ENCODE peak calls at places on chromosomes 1 and 21, in five cellular contexts. One of them, this sample, is unnamed.

GRCh38 chr1:230752407-230752806 is 5.2 kb downstream of the CAPN9 start:
- DNase-seq in H9: peak
- DNase-seq in trophoblast cell: no peak
- DNase-seq in neuronal stem cell: no peak
- DNase-seq in IMR-90: no peak
- DNase-seq in this sample: no peak

GRCh38 chr1:20158358-20159070 is 19.4 kb downstream of the PLA2G2F start:
- DNase-seq in H9: no peak
- DNase-seq in neuronal stem cell: no peak
- DNase-seq in trophoblast cell: no peak
- DNase-seq in IMR-90: no peak
- DNase-seq in this sample: no peak

GRCh38 chr1:91831132-91831930 is 54.6 kb downstream of the TGFBR3 start:
- DNase-seq in neuronal stem cell: no peak
- DNase-seq in H9: no peak
- DNase-seq in IMR-90: peak
- DNase-seq in trophoblast cell: no peak
- DNase-seq in this sample: peak

GRCh38 chr1:119655160-119655559 is 7.1 kb upstream of the ZNF697 start:
- DNase-seq in trophoblast cell: no peak
- DNase-seq in IMR-90: peak
- DNase-seq in H9: no peak
- DNase-seq in neuronal stem cell: no peak
- DNase-seq in this sample: peak

GRCh38 chr1:152047607-152047953 is 10.8 kb upstream of the S100A11 start:
- DNase-seq in IMR-90: peak
- DNase-seq in H9: no peak
- DNase-seq in neuronal stem cell: no peak
- DNase-seq in trophoblast cell: peak
- DNase-seq in this sample: no peak

GRCh38 chr1:26161408-26162219 is 2.7 kb downstream of the FAM110D start:
- DNase-seq in neuronal stem cell: no peak
- DNase-seq in IMR-90: peak
- DNase-seq in trophoblast cell: peak
- DNase-seq in H9: no peak
- DNase-seq in this sample: peak

GRCh38 chr1:38297852-38298251 is 251.3 kb upstream of the POU3F1 start:
- DNase-seq in neuronal stem cell: no peak
- DNase-seq in IMR-90: no peak
- DNase-seq in H9: no peak
- DNase-seq in trophoblast cell: no peak
- DNase-seq in this sample: no peak

GRCh38 chr1:67559222-67559700 is 125.7 kb upstream of the GADD45A start:
- DNase-seq in IMR-90: peak
- DNase-seq in neuronal stem cell: no peak
- DNase-seq in trophoblast cell: no peak
- DNase-seq in H9: no peak
- DNase-seq in this sample: peak

GRCh38 chr1:234891427-234891826 is 237.2 kb downstream of the TOMM20 start:
- DNase-seq in trophoblast cell: no peak
- DNase-seq in IMR-90: no peak
- DNase-seq in H9: no peak
- DNase-seq in neuronal stem cell: no peak
- DNase-seq in this sample: no peak

GRCh38 chr1:66302810-66303209 is 231.1 kb upstream of the SGIP1 start:
- DNase-seq in H9: no peak
- DNase-seq in trophoblast cell: no peak
- DNase-seq in IMR-90: peak
- DNase-seq in neuronal stem cell: no peak
- DNase-seq in this sample: no peak

GRCh38 chr1:64986903-64987871 is 20.8 kb upstream of the JAK1 start:
- DNase-seq in H9: no peak
- DNase-seq in trophoblast cell: peak
- DNase-seq in IMR-90: peak
- DNase-seq in neuronal stem cell: no peak
- DNase-seq in this sample: peak

GRCh38 chr1:5969168-5969567 is 23.1 kb downstream of the NPHP4 start:
- DNase-seq in IMR-90: no peak
- DNase-seq in trophoblast cell: no peak
- DNase-seq in H9: no peak
- DNase-seq in neuronal stem cell: no peak
- DNase-seq in this sample: no peak

GRCh38 chr1:3593745-3594144 is 17.6 kb downstream of the MEGF6 start:
- DNase-seq in IMR-90: no peak
- DNase-seq in H9: no peak
- DNase-seq in trophoblast cell: no peak
- DNase-seq in neuronal stem cell: no peak
- DNase-seq in this sample: no peak

GRCh38 chr21:37673801-37674575 is 242.3 kb downstream of the KCNJ6 start:
- DNase-seq in IMR-90: no peak
- DNase-seq in H9: no peak
- DNase-seq in trophoblast cell: peak
- DNase-seq in neuronal stem cell: no peak
- DNase-seq in this sample: no peak

GRCh38 chr1:93081716-93082115 is 2.6 kb downstream of the MTF2 start:
- DNase-seq in neuronal stem cell: no peak
- DNase-seq in H9: no peak
- DNase-seq in IMR-90: peak
- DNase-seq in trophoblast cell: peak
- DNase-seq in this sample: peak

GRCh38 chr1:11245248-11245647 is 17.1 kb downstream of the MTOR start:
- DNase-seq in IMR-90: no peak
- DNase-seq in H9: no peak
- DNase-seq in neuronal stem cell: no peak
- DNase-seq in trophoblast cell: no peak
- DNase-seq in this sample: no peak

GRCh38 chr21:43343095-43343991 is 83.6 kb downstream of the SIK1 start:
- DNase-seq in trophoblast cell: peak
- DNase-seq in neuronal stem cell: no peak
- DNase-seq in H9: no peak
- DNase-seq in IMR-90: no peak
- DNase-seq in this sample: no peak

GRCh38 chr1:9770276-9770675 is 53.5 kb downstream of the CLSTN1 start:
- DNase-seq in IMR-90: no peak
- DNase-seq in neuronal stem cell: no peak
- DNase-seq in H9: no peak
- DNase-seq in trophoblast cell: no peak
- DNase-seq in this sample: no peak

GRCh38 chr1:2277741-2278488 is 49.8 kb downstream of the SKI start:
- DNase-seq in H9: peak
- DNase-seq in trophoblast cell: no peak
- DNase-seq in IMR-90: no peak
- DNase-seq in neuronal stem cell: no peak
- DNase-seq in this sample: peak

GRCh38 chr21:43370888-43371570 is 55.9 kb downstream of the SIK1 start:
- DNase-seq in trophoblast cell: no peak
- DNase-seq in neuronal stem cell: no peak
- DNase-seq in H9: no peak
- DNase-seq in IMR-90: no peak
- DNase-seq in this sample: no peak

GRCh38 chr1:203652718-203653461 is 26.3 kb downstream of the ATP2B4 start:
- DNase-seq in IMR-90: no peak
- DNase-seq in trophoblast cell: no peak
- DNase-seq in H9: no peak
- DNase-seq in neuronal stem cell: no peak
- DNase-seq in this sample: peak

GRCh38 chr1:45789601-45790000 is 13.8 kb upstream of the MAST2 start:
- DNase-seq in neuronal stem cell: no peak
- DNase-seq in IMR-90: no peak
- DNase-seq in H9: no peak
- DNase-seq in trophoblast cell: no peak
- DNase-seq in this sample: no peak

GRCh38 chr1:212309967-212310366 is 24.8 kb downstream of the PPP2R5A start:
- DNase-seq in H9: no peak
- DNase-seq in trophoblast cell: no peak
- DNase-seq in neuronal stem cell: no peak
- DNase-seq in IMR-90: no peak
- DNase-seq in this sample: no peak

GRCh38 chr1:79497193-79497773 is 490.8 kb upstream of the ADGRL4 start:
- DNase-seq in neuronal stem cell: peak
- DNase-seq in trophoblast cell: no peak
- DNase-seq in IMR-90: peak
- DNase-seq in H9: no peak
- DNase-seq in this sample: peak

GRCh38 chr21:41141031-41141457 is 26.9 kb upstream of the BACE2 start:
- DNase-seq in neuronal stem cell: no peak
- DNase-seq in H9: no peak
- DNase-seq in trophoblast cell: no peak
- DNase-seq in IMR-90: peak
- DNase-seq in this sample: no peak

GRCh38 chr1:94398356-94398755 is 19.8 kb upstream of the ABCD3 start:
- DNase-seq in neuronal stem cell: no peak
- DNase-seq in trophoblast cell: no peak
- DNase-seq in H9: no peak
- DNase-seq in IMR-90: peak
- DNase-seq in this sample: no peak

GRCh38 chr1:212040629-212041028 is 5.1 kb downstream of the DTL start:
- DNase-seq in H9: no peak
- DNase-seq in neuronal stem cell: no peak
- DNase-seq in IMR-90: no peak
- DNase-seq in trophoblast cell: no peak
- DNase-seq in this sample: peak

GRCh38 chr1:231385118-231385748 is 36.9 kb downstream of the EGLN1 start:
- DNase-seq in trophoblast cell: no peak
- DNase-seq in H9: no peak
- DNase-seq in IMR-90: no peak
- DNase-seq in neuronal stem cell: no peak
- DNase-seq in this sample: no peak

GRCh38 chr1:89719502-89720306 is 86.8 kb downstream of the LRRC8C start:
- DNase-seq in neuronal stem cell: peak
- DNase-seq in H9: no peak
- DNase-seq in trophoblast cell: no peak
- DNase-seq in IMR-90: peak
- DNase-seq in this sample: peak

GRCh38 chr1:159845751-159846531 is 16.5 kb downstream of the VSIG8 start:
- DNase-seq in H9: no peak
- DNase-seq in trophoblast cell: peak
- DNase-seq in neuronal stem cell: no peak
- DNase-seq in IMR-90: no peak
- DNase-seq in this sample: no peak

GRCh38 chr1:2612591-2613365 is 20.0 kb downstream of the MMEL1 start:
- DNase-seq in H9: no peak
- DNase-seq in neuronal stem cell: no peak
- DNase-seq in trophoblast cell: no peak
- DNase-seq in IMR-90: no peak
- DNase-seq in this sample: no peak

GRCh38 chr21:33231526-33231925 is 1.8 kb downstream of the IFNAR2 start:
- DNase-seq in neuronal stem cell: no peak
- DNase-seq in H9: no peak
- DNase-seq in IMR-90: no peak
- DNase-seq in trophoblast cell: no peak
- DNase-seq in this sample: no peak

GRCh38 chr1:110390692-110391232 is at the start of gene SLC16A4:
- DNase-seq in neuronal stem cell: no peak
- DNase-seq in IMR-90: peak
- DNase-seq in H9: peak
- DNase-seq in trophoblast cell: peak
- DNase-seq in this sample: peak

GRCh38 chr1:13921190-13921589 is 221.2 kb downstream of the PRDM2 start:
- DNase-seq in neuronal stem cell: no peak
- DNase-seq in trophoblast cell: no peak
- DNase-seq in IMR-90: no peak
- DNase-seq in H9: no peak
- DNase-seq in this sample: no peak

GRCh38 chr1:13917607-13918006 is 217.6 kb downstream of the PRDM2 start:
- DNase-seq in H9: no peak
- DNase-seq in trophoblast cell: no peak
- DNase-seq in neuronal stem cell: no peak
- DNase-seq in IMR-90: no peak
- DNase-seq in this sample: no peak

GRCh38 chr1:13927736-13928135 is 227.7 kb downstream of the PRDM2 start:
- DNase-seq in trophoblast cell: no peak
- DNase-seq in IMR-90: no peak
- DNase-seq in neuronal stem cell: no peak
- DNase-seq in H9: no peak
- DNase-seq in this sample: no peak

GRCh38 chr1:13926556-13926955 is 226.6 kb downstream of the PRDM2 start:
- DNase-seq in IMR-90: no peak
- DNase-seq in trophoblast cell: no peak
- DNase-seq in neuronal stem cell: no peak
- DNase-seq in H9: no peak
- DNase-seq in this sample: no peak

GRCh38 chr1:13922440-13922839 is 222.5 kb downstream of the PRDM2 start:
- DNase-seq in trophoblast cell: no peak
- DNase-seq in IMR-90: no peak
- DNase-seq in H9: no peak
- DNase-seq in neuronal stem cell: no peak
- DNase-seq in this sample: no peak
- H3K14ac ChIP-seq in trophoblast cell: no peak
- H3K14ac ChIP-seq in IMR-90: no peak
- H3K14ac ChIP-seq in H9: no peak
- H3K14ac ChIP-seq in neuronal stem cell: no peak
- H3K14ac ChIP-seq in this sample: no peak

GRCh38 chr1:70586046-70586445 is 175.0 kb downstream of the CTH start:
- DNase-seq in trophoblast cell: no peak
- DNase-seq in H9: no peak
- DNase-seq in IMR-90: no peak
- DNase-seq in neuronal stem cell: no peak
- DNase-seq in this sample: no peak
- H3K4ac ChIP-seq in trophoblast cell: no peak
- H3K4ac ChIP-seq in H9: no peak
- H3K4ac ChIP-seq in IMR-90: no peak
- H3K4ac ChIP-seq in neuronal stem cell: no peak
- H3K4ac ChIP-seq in this sample: no peak

DNA sequence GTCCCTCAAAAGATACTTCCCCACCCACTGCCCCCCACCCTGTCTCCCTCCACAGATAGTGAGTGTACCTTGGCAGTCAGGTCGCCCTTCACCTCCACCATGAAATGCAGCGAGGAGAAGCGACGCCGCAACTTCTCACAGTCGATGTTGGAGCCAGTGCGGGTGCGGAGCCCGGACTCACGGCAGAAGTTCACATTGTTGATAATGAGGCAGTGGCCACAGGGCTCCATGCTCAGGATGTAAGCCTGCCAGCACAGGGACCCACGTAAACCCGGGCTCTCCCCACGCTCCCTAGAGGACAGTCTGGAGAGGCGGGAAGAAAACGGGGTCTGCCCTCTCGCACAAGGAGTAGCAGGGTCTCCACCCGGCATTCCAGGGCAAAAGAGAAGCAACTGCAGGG is 17.2 kb downstream of the CASP9 start:
- DNase-seq in H9: no peak
- DNase-seq in trophoblast cell: no peak
- DNase-seq in neuronal stem cell: no peak
- DNase-seq in IMR-90: no peak
- DNase-seq in this sample: no peak
- H2AK5ac ChIP-seq in H9: no peak
- H2AK5ac ChIP-seq in trophoblast cell: no peak
- H2AK5ac ChIP-seq in neuronal stem cell: no peak
- H2AK5ac ChIP-seq in IMR-90: no peak
- H2AK5ac ChIP-seq in this sample: no peak

DNA sequence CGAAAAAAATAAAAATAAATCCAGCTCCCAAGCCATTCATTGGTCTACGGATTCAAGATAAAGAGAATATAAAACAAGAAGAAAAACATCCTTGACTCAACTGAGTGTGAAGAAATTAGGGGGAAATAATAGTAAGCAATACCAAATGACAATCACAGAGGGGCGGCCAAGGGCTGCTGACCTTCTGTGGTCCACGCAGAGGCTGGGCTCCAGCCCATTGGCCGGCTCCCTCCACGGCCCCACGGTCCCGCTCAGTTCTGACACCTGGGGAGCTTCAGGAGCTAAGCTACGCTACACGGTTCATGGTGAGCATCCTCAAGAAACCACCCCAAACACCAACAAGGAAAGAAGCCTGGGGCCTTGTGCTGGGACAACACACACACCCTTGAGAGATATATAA is 400 bp upstream of the KRTAP10-12 start:
- DNase-seq in IMR-90: no peak
- DNase-seq in neuronal stem cell: no peak
- DNase-seq in trophoblast cell: no peak
- DNase-seq in H9: no peak
- DNase-seq in this sample: no peak
- H3K14ac ChIP-seq in IMR-90: no peak
- H3K14ac ChIP-seq in neuronal stem cell: no peak
- H3K14ac ChIP-seq in trophoblast cell: no peak
- H3K14ac ChIP-seq in H9: no peak
- H3K14ac ChIP-seq in this sample: no peak